ENCODE peak calls at places on chromosomes 2 and 18, in eight cellular contexts. H, U, L, S, X, R, F and W are unnamed samples.

GRCh38 chr2:152241956-152242355 is 66.4 kb upstream of the STAM2 start:
- DNase-seq in H (no peak), U (no peak), L (no peak), S (no peak), X (no peak), R (no peak), F (no peak), W (no peak)

GRCh38 chr18:3448845-3449701 is 899 bp upstream of the TGIF1 start:
- DNase-seq in H (peak), U (no peak), L (peak), S (peak), X (peak), R (peak), F (peak), W (peak)

GRCh38 chr2:47520302-47520630 is 117.3 kb downstream of the MSH2 start:
- DNase-seq in H (peak), U (no peak), L (no peak), S (no peak), X (no peak), R (no peak), F (no peak), W (no peak)

GRCh38 chr2:105409717-105410116 is 10.9 kb upstream of the FHL2 start:
- DNase-seq in H (no peak), U (no peak), L (no peak), S (no peak), X (no peak), R (no peak), F (peak), W (peak)

GRCh38 chr2:157087373-157088005 is 170.0 kb upstream of the GALNT5 start:
- DNase-seq in H (no peak), U (no peak), L (no peak), S (no peak), X (no peak), R (no peak), F (no peak), W (no peak)

GRCh38 chr2:236882931-236883330 is 202.8 kb upstream of the COPS8 start:
- DNase-seq in H (no peak), U (no peak), L (no peak), S (no peak), X (no peak), R (no peak), F (no peak), W (no peak)

GRCh38 chr18:35005963-35006577 is 35.1 kb upstream of the MAPRE2 start:
- DNase-seq in H (peak), U (peak), L (peak), S (no peak), X (peak), R (no peak), F (no peak), W (no peak)

GRCh38 chr18:11859903-11860407 is 8.7 kb downstream of the CHMP1B start:
- DNase-seq in H (no peak), U (no peak), L (no peak), S (no peak), X (peak), R (no peak), F (no peak), W (peak)

GRCh38 chr2:232026941-232027340 is 65.4 kb downstream of the DIS3L2 start:
- DNase-seq in H (no peak), U (no peak), L (peak), S (no peak), X (no peak), R (no peak), F (no peak), W (no peak)

GRCh38 chr2:233384811-233385488 is 30.7 kb downstream of the DGKD start:
- DNase-seq in H (no peak), U (no peak), L (no peak), S (no peak), X (no peak), R (no peak), F (peak), W (no peak)

GRCh38 chr18:45589559-45590041 is 25.7 kb upstream of the SLC14A2 start:
- DNase-seq in H (peak), U (peak), L (no peak), S (no peak), X (no peak), R (no peak), F (no peak), W (no peak)

GRCh38 chr2:85255813-85256581 is 71.8 kb downstream of the TGOLN2 start:
- DNase-seq in H (peak), U (no peak), L (no peak), S (no peak), X (no peak), R (no peak), F (no peak), W (no peak)

GRCh38 chr18:32767400-32767799 is 5.4 kb downstream of the KLHL14 start:
- DNase-seq in H (no peak), U (no peak), L (no peak), S (no peak), X (no peak), R (no peak), F (no peak), W (no peak)

GRCh38 chr2:100006516-100006915 is 135.9 kb downstream of the AFF3 start:
- DNase-seq in H (no peak), U (no peak), L (no peak), S (no peak), X (no peak), R (no peak), F (no peak), W (no peak)

GRCh38 chr2:100009743-100010142 is 132.6 kb downstream of the AFF3 start:
- DNase-seq in H (no peak), U (no peak), L (no peak), S (no peak), X (no peak), R (no peak), F (no peak), W (no peak)

GRCh38 chr2:100011272-100011711 is 131.1 kb downstream of the AFF3 start:
- DNase-seq in H (no peak), U (no peak), L (no peak), S (no peak), X (no peak), R (no peak), F (no peak), W (no peak)

GRCh38 chr2:100012575-100012974 is 129.8 kb downstream of the AFF3 start:
- DNase-seq in H (no peak), U (no peak), L (no peak), S (no peak), X (no peak), R (no peak), F (no peak), W (no peak)

GRCh38 chr2:100008960-100009359 is 133.4 kb downstream of the AFF3 start:
- DNase-seq in H (no peak), U (no peak), L (no peak), S (no peak), X (no peak), R (no peak), F (no peak), W (no peak)
- TF ChIP-seq POLR2AphosphoS5 in H (no peak), U (no peak), L (no peak), S (no peak), X (no peak), R (no peak), F (no peak), W (no peak)

DNA sequence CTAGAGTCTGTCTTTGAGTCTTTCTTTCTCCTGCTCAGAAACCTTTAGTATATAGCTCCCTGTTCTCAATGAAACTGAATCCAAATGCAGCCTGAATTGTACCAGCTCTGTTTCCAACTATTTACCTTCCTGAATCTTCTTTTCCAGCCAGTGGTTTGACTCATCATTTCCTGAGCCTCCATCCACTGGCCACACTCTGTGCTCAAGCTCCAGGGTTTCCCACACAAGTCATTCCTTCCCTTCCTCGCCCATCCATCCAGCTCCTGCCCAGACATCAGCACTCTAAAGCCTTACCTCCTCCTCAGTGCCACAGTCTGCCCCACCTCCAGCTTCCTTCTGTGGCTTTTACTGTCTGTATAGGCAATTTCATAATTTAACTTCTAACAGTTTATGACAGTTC is 233.6 kb upstream of the RASGRP3 start:
- DNase-seq in H (no peak), U (no peak), L (no peak), S (no peak), X (no peak), R (no peak), F (no peak), W (no peak)
- TF ChIP-seq POLR2AphosphoS5 in H (peak), U (no peak), L (no peak), S (no peak), X (no peak), R (no peak), F (no peak), W (no peak)

DNA sequence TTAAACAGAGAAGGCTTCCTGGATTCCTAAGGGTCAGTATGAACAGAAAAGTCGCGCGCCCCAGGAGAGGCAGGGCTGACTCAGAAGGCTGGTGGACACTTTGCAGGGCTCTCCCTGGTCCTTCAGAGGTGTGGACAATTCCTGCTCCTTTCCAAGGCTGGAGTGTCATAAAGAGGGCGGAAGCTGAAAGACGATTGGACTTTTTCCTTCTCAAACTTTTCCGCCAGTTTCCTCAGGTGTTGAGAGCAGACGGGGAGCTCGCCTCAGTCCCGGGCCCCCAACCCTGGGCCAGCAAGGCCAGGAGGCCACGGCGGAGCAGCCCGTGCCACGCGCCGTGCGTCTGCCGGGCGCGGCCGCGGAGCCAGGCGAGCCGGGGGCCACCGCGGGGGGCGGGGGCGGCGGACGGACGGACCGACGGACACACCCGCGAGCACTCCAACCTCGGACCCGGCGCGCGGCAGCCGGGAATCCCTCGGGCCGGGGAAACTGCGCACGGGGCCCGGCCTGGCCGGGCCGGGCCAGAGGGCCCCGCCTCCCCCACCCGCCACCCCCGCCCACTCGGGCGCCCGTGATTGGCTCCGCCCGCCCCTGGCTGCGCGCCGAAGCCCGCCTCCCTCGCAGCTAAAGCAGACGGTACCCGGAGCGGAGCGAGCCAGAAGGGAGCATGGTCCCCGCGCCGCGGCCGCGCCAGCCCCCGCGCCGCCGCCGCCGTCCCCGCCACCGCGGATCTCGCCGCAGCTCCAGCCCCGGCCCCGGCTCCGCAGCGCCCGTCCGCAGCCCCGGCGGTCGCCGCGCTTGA is at the start of gene KLHL29:
- DNase-seq in H (peak), U (no peak), L (peak), S (peak), X (peak), R (peak), F (peak), W (peak)
- TF ChIP-seq POLR2AphosphoS5 in H (peak), U (no peak), L (no peak), S (no peak), X (no peak), R (no peak), F (no peak), W (peak)

GRCh38 chr2:100819365-100820345 is at the start of gene NPAS2:
- DNase-seq in H (peak), U (no peak), L (peak), S (no peak), X (peak), R (no peak), F (no peak), W (peak)
- TF ChIP-seq POLR2AphosphoS5 in H (no peak), U (no peak), L (no peak), S (no peak), X (no peak), R (no peak), F (no peak), W (no peak)

GRCh38 chr2:65724752-65725151 is 292.4 kb upstream of the SPRED2 start:
- DNase-seq in H (no peak), U (no peak), L (no peak), S (no peak), X (no peak), R (no peak), F (no peak), W (no peak)

GRCh38 chr2:65730186-65730585 is 297.8 kb upstream of the SPRED2 start:
- DNase-seq in H (no peak), U (no peak), L (no peak), S (no peak), X (no peak), R (no peak), F (no peak), W (no peak)

GRCh38 chr2:65731476-65731875 is 299.1 kb upstream of the SPRED2 start:
- DNase-seq in H (no peak), U (no peak), L (no peak), S (no peak), X (no peak), R (no peak), F (no peak), W (no peak)

GRCh38 chr2:65729246-65729645 is 296.8 kb upstream of the SPRED2 start:
- DNase-seq in H (no peak), U (no peak), L (no peak), S (no peak), X (no peak), R (no peak), F (no peak), W (no peak)

DNA sequence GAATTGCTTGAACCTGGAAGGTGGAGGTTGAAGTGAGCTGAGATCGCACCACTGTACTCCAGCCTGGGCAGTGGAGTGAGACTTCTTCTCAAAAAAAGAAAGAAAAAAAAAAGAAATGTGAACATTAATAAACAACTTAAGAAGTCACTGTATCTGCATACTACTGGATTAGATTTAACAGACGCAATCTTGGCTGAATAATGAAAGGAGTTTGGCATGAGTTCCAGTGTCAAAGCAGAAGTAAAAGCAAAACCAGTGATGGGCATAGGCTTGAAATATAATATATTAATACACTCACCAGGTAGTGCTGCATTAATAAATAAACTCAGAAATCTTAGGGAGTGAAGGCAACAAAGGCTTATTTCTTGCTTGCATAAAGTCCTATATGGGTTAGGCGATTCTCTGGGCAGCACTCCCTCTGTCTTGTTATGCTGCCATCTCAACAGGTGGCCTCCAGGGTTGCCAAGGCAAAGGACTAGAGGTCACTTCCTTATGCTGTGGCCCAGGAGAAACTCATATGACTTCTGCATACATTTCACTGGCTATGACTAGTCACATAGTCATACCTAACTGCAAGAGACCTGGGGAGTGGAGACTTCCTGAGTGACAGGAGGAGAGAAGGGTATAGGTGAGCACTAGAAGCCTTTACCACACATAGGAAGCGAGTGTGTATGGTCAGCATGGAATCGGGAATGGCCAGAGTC is 296.2 kb upstream of the SPRED2 start:
- DNase-seq in H (no peak), U (no peak), L (no peak), S (no peak), X (no peak), R (no peak), F (no peak), W (no peak)
- TF ChIP-seq POLR2AphosphoS5 in H (no peak), U (no peak), L (no peak), S (no peak), X (no peak), R (no peak), F (no peak), W (no peak)

GRCh38 chr2:219663116-219663762 is 35.8 kb downstream of the SLC4A3 start:
- DNase-seq in H (no peak), U (no peak), L (no peak), S (peak), X (no peak), R (peak), F (no peak), W (no peak)

GRCh38 chr2:219665926-219666325 is 38.5 kb downstream of the SLC4A3 start:
- DNase-seq in H (no peak), U (no peak), L (no peak), S (no peak), X (no peak), R (peak), F (no peak), W (no peak)

GRCh38 chr2:219664041-219664440 is 36.6 kb downstream of the SLC4A3 start:
- DNase-seq in H (no peak), U (no peak), L (no peak), S (peak), X (no peak), R (no peak), F (no peak), W (no peak)

GRCh38 chr2:219662566-219662965 is 35.1 kb downstream of the SLC4A3 start:
- DNase-seq in H (no peak), U (no peak), L (no peak), S (peak), X (no peak), R (peak), F (no peak), W (no peak)

DNA sequence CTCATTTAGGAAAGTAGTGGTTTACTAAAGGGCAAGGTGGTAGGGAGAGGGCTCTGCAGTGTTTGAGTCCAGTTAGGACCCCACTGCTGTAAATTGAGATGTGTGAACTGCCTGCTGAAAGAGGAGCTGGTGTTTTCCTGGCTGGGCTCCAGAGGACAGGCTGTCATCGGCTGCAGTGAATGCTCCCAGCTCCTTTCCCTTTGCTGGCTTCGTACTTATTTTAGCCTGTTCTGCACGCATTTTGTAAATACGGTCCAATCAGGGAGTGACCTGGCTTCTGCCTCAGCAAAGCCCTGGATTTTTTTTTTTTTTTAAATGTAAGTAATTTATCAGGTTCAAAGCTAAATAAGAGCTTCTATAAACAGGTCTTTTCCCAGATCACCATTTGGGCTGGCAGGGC is 37.5 kb downstream of the SLC4A3 start:
- DNase-seq in H (no peak), U (no peak), L (no peak), S (no peak), X (no peak), R (peak), F (no peak), W (no peak)
- TF ChIP-seq POLR2AphosphoS5 in H (no peak), U (no peak), L (no peak), S (no peak), X (no peak), R (no peak), F (no peak), W (no peak)

DNA sequence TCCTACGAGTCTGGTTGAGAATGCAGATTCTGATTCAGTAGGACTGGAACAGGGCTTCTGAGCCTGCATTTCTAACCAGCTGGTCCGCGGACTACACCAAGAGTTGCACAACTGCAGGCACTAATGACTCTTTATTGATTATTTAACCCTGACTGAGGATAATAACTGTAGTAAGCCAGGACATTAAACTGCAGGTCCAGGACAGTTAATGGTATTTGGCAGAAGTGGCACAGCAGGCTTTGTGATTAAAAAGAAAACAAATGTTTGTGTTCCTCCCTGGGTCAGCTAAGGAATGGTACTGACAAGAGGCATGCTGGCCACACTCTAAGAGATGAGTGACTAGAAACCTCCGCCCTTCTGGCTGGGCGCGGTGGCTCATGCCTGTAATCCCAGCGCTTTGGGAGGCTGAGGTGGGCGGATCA is 59.4 kb downstream of the ALPK2 start:
- DNase-seq in H (no peak), U (no peak), L (no peak), S (no peak), X (no peak), R (no peak), F (no peak), W (no peak)
- TF ChIP-seq POLR2AphosphoS5 in H (no peak), U (no peak), L (no peak), S (no peak), X (no peak), R (no peak), F (no peak), W (no peak)

DNA sequence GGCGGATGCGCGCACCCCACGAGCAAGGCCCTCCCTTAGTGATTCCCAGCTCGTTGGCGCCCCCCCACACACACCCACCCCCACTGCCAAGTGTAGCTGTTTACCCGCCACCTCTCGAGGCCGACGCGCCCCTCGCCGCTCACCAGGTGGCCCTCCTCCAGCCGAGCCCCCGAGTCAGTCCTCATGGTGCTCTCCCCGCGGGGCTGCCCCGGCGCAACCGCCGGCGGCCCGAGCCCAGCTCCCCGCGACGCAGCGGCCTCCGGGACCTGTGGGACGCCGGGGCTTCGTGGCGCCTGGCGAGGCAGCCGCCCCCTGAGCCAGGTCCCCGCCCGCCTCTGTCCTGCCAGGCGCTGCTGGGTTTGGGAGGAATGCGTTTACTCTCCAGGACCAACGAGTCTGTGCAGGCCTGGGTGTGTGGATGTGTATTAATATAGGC is at the start of gene TMEM237:
- DNase-seq in H (peak), U (no peak), L (peak), S (peak), X (peak), R (no peak), F (no peak), W (peak)
- TF ChIP-seq POLR2AphosphoS5 in H (peak), U (no peak), L (no peak), S (no peak), X (no peak), R (no peak), F (peak), W (no peak)

GRCh38 chr2:11580697-11581096 is 46.9 kb downstream of the GREB1 start:
- DNase-seq in H (no peak), U (no peak), L (no peak), S (no peak), X (no peak), R (no peak), F (no peak), W (no peak)

GRCh38 chr2:11578986-11579774 is 45.3 kb downstream of the GREB1 start:
- DNase-seq in H (no peak), U (no peak), L (no peak), S (no peak), X (no peak), R (no peak), F (no peak), W (no peak)

GRCh38 chr2:11581129-11581796 is 47.4 kb downstream of the GREB1 start:
- DNase-seq in H (no peak), U (no peak), L (no peak), S (no peak), X (no peak), R (no peak), F (no peak), W (no peak)

GRCh38 chr2:11578081-11578948 is 44.5 kb downstream of the GREB1 start:
- DNase-seq in H (no peak), U (no peak), L (no peak), S (no peak), X (peak), R (no peak), F (no peak), W (no peak)

GRCh38 chr2:11579867-11580659 is 46.2 kb downstream of the GREB1 start:
- DNase-seq in H (no peak), U (no peak), L (no peak), S (no peak), X (no peak), R (no peak), F (no peak), W (no peak)
- TF ChIP-seq POLR2AphosphoS5 in H (no peak), U (no peak), L (no peak), S (no peak), X (no peak), R (no peak), F (no peak), W (no peak)